ENCODE peak calls at places on chromosomes 6 and 20, in five cellular contexts. V is anterior cingulate cortex, G is NCI-H1417, M is stomach, W is iPS DF 19.7. I is an unnamed sample.

GRCh38 chr6:107666084-107666981 is 157.8 kb downstream of the SCML4 start:
- DNase-seq in V (no peak), G (peak), M (no peak), W (no peak), I (no peak)

GRCh38 chr20:46040902-46041535 is 12.0 kb downstream of the SLC12A5 start:
- DNase-seq in V (no peak), G (no peak), M (peak), W (no peak), I (no peak)

GRCh38 chr20:32820698-32821378 is 1.1 kb downstream of the MAPRE1 start:
- DNase-seq in V (no peak), G (no peak), M (no peak), W (no peak), I (peak)

GRCh38 chr20:62068997-62069396 is 3.3 kb upstream of the TAF4 start:
- DNase-seq in V (no peak), G (no peak), M (no peak), W (no peak), I (peak)

GRCh38 chr6:90127589-90127988 is 169.1 kb downstream of the BACH2 start:
- DNase-seq in V (no peak), G (no peak), M (no peak), W (no peak), I (no peak)

GRCh38 chr6:112029045-112029822 is 24.7 kb upstream of the CCN6 start:
- DNase-seq in V (peak), G (peak), M (peak), W (no peak), I (peak)

GRCh38 chr20:49747707-49748524 is 34.2 kb upstream of the B4GALT5 start:
- DNase-seq in V (peak), G (no peak), M (peak), W (no peak), I (peak)

GRCh38 chr20:14865731-14866130 is 528.3 kb upstream of the FLRT3 start:
- DNase-seq in V (no peak), G (no peak), M (no peak), W (no peak), I (no peak)

GRCh38 chr20:7503501-7503900 is 436.8 kb downstream of the HAO1 start:
- DNase-seq in V (no peak), G (no peak), M (no peak), W (no peak), I (no peak)

GRCh38 chr20:17571153-17571527 is 1.3 kb downstream of the DSTN start:
- DNase-seq in V (no peak), G (no peak), M (no peak), W (no peak), I (no peak)

GRCh38 chr6:80250391-80250997 is 144.0 kb downstream of the BCKDHB start:
- DNase-seq in V (no peak), G (no peak), M (no peak), W (no peak), I (no peak)

GRCh38 chr6:13615802-13616140 is 636 bp downstream of the NOL7 start:
- DNase-seq in V (no peak), G (peak), M (peak), W (no peak), I (peak)

GRCh38 chr6:136685540-136686108 is 106.7 kb downstream of the MAP3K5 start:
- DNase-seq in V (no peak), G (no peak), M (no peak), W (no peak), I (no peak)

GRCh38 chr6:100948381-100949133 is 67.4 kb upstream of the ASCC3 start:
- DNase-seq in V (no peak), G (no peak), M (no peak), W (no peak), I (no peak)

GRCh38 chr6:41505084-41506049 is 40.8 kb upstream of the FOXP4 start:
- DNase-seq in V (peak), G (no peak), M (peak), W (no peak), I (peak)

GRCh38 chr6:24832794-24833193 is 34.1 kb upstream of the ARMH2 start:
- DNase-seq in V (no peak), G (no peak), M (no peak), W (no peak), I (no peak)

GRCh38 chr20:47317127-47317895 is 39.2 kb downstream of the ZMYND8 start:
- DNase-seq in V (peak), G (peak), M (peak), W (no peak), I (peak)

GRCh38 chr6:169935348-169935718 is 183.9 kb downstream of the ERMARD start:
- DNase-seq in V (no peak), G (no peak), M (no peak), W (no peak), I (no peak)

GRCh38 chr6:152821525-152821924 is 70.9 kb downstream of the VIP start:
- DNase-seq in V (no peak), G (no peak), M (no peak), W (peak), I (no peak)

I was measured in transverse colon.